ENCODE peak calls at places on chromosome 5, in six cellular contexts. O is GM12891, V is GM12878, A is H1, M is HepG2, I is K562. R is an unnamed sample.

GRCh38 chr5:82975812-82976211 is 101.4 kb downstream of the TMEM167A start:
- DNase-seq in M (peak; percentile 37), A (no peak), V (no peak), I (no peak), O (no peak), R (no peak)

GRCh38 chr5:73641811-73642210 is 15.8 kb downstream of the ARHGEF28 start:
- DNase-seq in I (no peak), O (no peak), V (no peak), A (no peak), M (no peak), R (no peak)

GRCh38 chr5:175102717-175103116 is 341.3 kb downstream of the DRD1 start:
- DNase-seq in M (no peak), O (no peak), A (no peak), V (no peak), I (no peak), R (no peak)

GRCh38 chr5:84069608-84070179 is 315.0 kb downstream of the EDIL3 start:
- DNase-seq in O (no peak), I (no peak), V (no peak), A (no peak), M (no peak), R (no peak)

GRCh38 chr5:58022055-58022454 is 437.8 kb downstream of the PLK2 start:
- DNase-seq in M (no peak), A (no peak), V (no peak), I (no peak), O (no peak), R (no peak)

GRCh38 chr5:128101676-128102075 is 18.1 kb downstream of the SLC12A2 start:
- DNase-seq in O (no peak), V (no peak), A (no peak), M (no peak), I (no peak), R (no peak)

GRCh38 chr5:77145666-77146065 is 58.6 kb upstream of the ZBED3 start:
- DNase-seq in A (no peak), M (no peak), O (no peak), I (no peak), V (no peak), R (no peak)

GRCh38 chr5:125346316-125346715 is 599.9 kb upstream of the ZNF608 start:
- DNase-seq in O (no peak), V (no peak), I (no peak), M (no peak), A (no peak), R (no peak)

GRCh38 chr5:39224196-39224754 is 4.9 kb upstream of the FYB1 start:
- DNase-seq in M (no peak), V (no peak), I (peak; percentile 62), O (no peak), A (no peak), R (no peak)

DNA sequence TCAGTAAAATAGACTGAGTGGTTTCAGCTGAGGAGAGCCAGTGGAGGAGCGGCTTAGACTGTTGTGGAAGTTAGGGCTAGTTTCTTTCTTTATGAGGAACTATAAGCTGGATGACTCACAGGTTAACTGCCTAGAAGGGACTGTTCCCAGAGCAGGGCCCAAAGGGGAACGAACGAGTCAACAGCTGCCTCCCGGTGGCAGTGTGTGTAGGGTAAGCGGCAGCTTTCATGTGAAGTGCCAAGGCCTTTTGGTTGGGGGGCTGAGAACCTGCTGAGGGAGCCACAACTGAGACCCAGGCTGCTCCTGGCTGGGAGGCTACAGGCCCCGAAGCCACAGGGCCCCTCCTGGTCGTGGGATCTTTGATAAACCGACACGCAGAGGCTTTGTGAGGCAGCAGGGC is 7.0 kb downstream of the SQSTM1 start:
- DNase-seq in O (no peak), M (no peak), V (no peak), I (no peak), A (no peak), R (no peak)
- TF ChIP-seq POLR2A in O (no peak), M (no peak), V (peak; percentile 52), I (peak; percentile 29), A (no peak), R (peak; percentile 27)

GRCh38 chr5:9301200-9301599 is 244.7 kb downstream of the SEMA5A start:
- DNase-seq in V (no peak), A (no peak), M (no peak), O (no peak), I (no peak), R (no peak)
- TF ChIP-seq TAF1 in V (no peak), A (no peak), M (no peak), O (no peak), I (no peak), R (no peak)

GRCh38 chr5:176837707-176838115 is 27.4 kb downstream of the UNC5A start:
- DNase-seq in I (peak; percentile 86), O (peak; percentile 58), V (no peak), A (peak; percentile 41), M (peak; percentile 78), R (no peak)
- TF ChIP-seq POLR2AphosphoS5 in I (peak; percentile 37), O (no peak), V (no peak), A (peak; percentile 71), M (no peak), R (no peak)

GRCh38 chr5:178588769-178589168 is 1.4 kb downstream of the COL23A1 start:
- DNase-seq in A (no peak), I (no peak), O (no peak), M (no peak), V (no peak), R (no peak)

GRCh38 chr5:178590924-178591423 is 781 bp upstream of the COL23A1 start:
- DNase-seq in V (no peak), O (no peak), M (no peak), A (no peak), I (no peak), R (no peak)

GRCh38 chr5:178587793-178588611 is 2.2 kb downstream of the COL23A1 start:
- DNase-seq in I (no peak), O (no peak), M (no peak), A (no peak), V (no peak), R (no peak)

GRCh38 chr5:178589180-178590140 is 733 bp downstream of the COL23A1 start:
- DNase-seq in O (peak; percentile 43), A (no peak), V (no peak), I (peak; percentile 43), M (no peak), R (no peak)

DNA sequence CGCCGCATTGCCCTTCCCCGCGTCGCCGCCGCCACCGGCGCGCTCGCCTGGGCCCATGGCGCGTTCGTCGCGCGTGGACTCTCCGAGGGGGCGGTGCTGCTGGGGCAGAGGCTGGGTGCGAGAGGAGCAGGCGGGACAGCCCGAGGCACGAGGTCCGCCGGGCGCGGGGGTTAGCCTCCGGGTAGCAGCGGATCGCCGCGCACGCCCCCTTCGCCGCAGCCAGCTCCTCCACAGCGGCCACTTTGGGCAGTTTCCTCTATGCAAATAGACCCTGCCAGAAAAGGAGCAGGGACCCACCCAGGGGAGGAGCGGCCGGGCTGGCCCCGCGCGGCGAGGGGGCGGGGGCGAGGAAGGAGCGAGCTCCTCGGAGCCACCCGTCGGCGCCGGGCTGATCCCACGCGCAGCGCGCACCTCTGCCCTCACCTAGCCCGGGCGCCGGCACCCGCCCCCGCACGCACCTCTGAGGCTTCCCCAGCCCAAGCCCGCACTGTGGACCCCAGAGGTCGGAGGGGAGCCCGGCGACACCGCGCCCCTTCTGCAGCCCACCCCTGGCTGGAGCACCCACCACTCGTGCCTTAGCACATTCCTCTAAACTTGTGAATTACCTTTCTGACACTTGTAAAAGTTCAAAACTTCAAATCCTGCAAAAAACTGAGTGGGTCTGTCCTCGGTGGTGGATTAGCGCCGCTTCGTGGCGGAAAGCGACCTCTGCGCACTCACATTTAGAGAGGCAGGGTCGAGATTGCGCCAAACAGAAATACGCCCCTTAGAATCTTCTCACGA is at the start of gene COL23A1:
- DNase-seq in I (peak; percentile 66), O (peak; percentile 48), V (no peak), A (no peak), M (no peak), R (no peak)
- TF ChIP-seq POLR2A in I (no peak), O (no peak), V (no peak), A (no peak), M (no peak), R (no peak)